ENCODE peak calls at places on chromosomes 11 and 22, in six cellular contexts. U is left lung, R is neuronal stem cell, V is lower lobe of right lung, O is body of pancreas, H is heart right ventricle. I is an unnamed sample.

GRCh38 chr11:79439893-79440450 is 858 bp downstream of the TENM4 start:
- DNase-seq in U (peak; percentile 80), H (no peak), R (peak; percentile 55), O (no peak), V (peak; percentile 44), I (peak; percentile 45)

GRCh38 chr22:19448076-19448607 is 631 bp upstream of the C22orf39 start:
- DNase-seq in O (peak; percentile 58), R (no peak), V (no peak), H (no peak), U (no peak), I (no peak)

GRCh38 chr11:105897161-105897560 is 124.9 kb downstream of the MSANTD4 start:
- DNase-seq in H (no peak), O (no peak), U (no peak), R (no peak), V (no peak), I (no peak)

GRCh38 chr11:118660646-118661424 is 18.6 kb downstream of the TREH start:
- DNase-seq in U (no peak), R (no peak), V (no peak), O (no peak), H (no peak), I (no peak)

GRCh38 chr11:103596323-103596722 is 440.1 kb upstream of the DDI1 start:
- DNase-seq in H (no peak), U (no peak), O (no peak), R (no peak), V (no peak), I (no peak)

GRCh38 chr11:8906629-8907028 is 4.4 kb upstream of the AKIP1 start:
- DNase-seq in O (no peak), V (no peak), U (no peak), R (no peak), H (no peak), I (no peak)

GRCh38 chr11:115502636-115503082 is 1.6 kb downstream of the CADM1 start:
- DNase-seq in H (no peak), V (peak; percentile 45), O (no peak), U (no peak), R (no peak), I (peak; percentile 14)

GRCh38 chr11:104784684-104785460 is 113.4 kb downstream of the CASP12 start:
- DNase-seq in R (no peak), H (no peak), V (no peak), U (no peak), O (no peak), I (no peak)

GRCh38 chr11:70128435-70128906 is 50.4 kb downstream of the ANO1 start:
- DNase-seq in R (no peak), H (no peak), U (peak; percentile 71), O (no peak), V (no peak), I (no peak)

GRCh38 chr11:113577356-113578163 is 102.4 kb upstream of the DRD2 start:
- DNase-seq in O (no peak), H (no peak), R (no peak), U (no peak), V (no peak), I (no peak)

GRCh38 chr11:126137146-126137545 is 74.3 kb downstream of the RPUSD4 start:
- DNase-seq in R (no peak), V (no peak), U (no peak), H (no peak), O (no peak), I (no peak)

DNA sequence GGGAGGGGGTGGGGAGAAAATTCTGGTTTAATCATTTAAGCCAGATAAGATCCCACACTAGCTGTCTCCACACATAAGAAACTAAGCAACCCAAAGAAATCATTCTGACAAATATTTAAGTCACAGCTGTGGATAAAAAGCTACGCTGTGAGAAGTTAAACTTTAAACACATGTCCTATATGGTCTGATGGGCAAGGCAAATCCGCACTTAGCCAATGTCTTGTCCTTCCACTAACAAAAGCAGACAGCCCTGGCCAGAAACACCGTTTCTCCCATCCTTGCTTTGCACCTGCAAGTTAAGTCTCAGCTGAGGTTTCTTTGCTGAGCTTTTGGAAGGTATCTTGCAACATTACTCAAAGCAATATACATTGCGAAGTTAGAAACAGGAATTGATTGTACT is 68.0 kb downstream of the ETS1 start:
- DNase-seq in O (no peak), R (no peak), H (no peak), V (no peak), U (no peak), I (no peak)
- H3K27ac ChIP-seq in O (no peak overlapping the region), R (no peak overlapping the region), H (peak overlapping the region; percentile 22), V (peak overlapping the region; percentile 95), U (peak overlapping the region; percentile 95), I (peak overlapping the region; percentile 95)

GRCh38 chr11:75816561-75817239 is 1.7 kb downstream of the UVRAG start:
- DNase-seq in O (no peak), V (no peak), R (no peak), U (no peak), H (no peak), I (no peak)
- H3K27ac ChIP-seq in O (no peak overlapping the region), V (peak overlapping the region; percentile 5), R (no peak overlapping the region), U (no peak overlapping the region), H (no peak overlapping the region), I (no peak overlapping the region)

DNA sequence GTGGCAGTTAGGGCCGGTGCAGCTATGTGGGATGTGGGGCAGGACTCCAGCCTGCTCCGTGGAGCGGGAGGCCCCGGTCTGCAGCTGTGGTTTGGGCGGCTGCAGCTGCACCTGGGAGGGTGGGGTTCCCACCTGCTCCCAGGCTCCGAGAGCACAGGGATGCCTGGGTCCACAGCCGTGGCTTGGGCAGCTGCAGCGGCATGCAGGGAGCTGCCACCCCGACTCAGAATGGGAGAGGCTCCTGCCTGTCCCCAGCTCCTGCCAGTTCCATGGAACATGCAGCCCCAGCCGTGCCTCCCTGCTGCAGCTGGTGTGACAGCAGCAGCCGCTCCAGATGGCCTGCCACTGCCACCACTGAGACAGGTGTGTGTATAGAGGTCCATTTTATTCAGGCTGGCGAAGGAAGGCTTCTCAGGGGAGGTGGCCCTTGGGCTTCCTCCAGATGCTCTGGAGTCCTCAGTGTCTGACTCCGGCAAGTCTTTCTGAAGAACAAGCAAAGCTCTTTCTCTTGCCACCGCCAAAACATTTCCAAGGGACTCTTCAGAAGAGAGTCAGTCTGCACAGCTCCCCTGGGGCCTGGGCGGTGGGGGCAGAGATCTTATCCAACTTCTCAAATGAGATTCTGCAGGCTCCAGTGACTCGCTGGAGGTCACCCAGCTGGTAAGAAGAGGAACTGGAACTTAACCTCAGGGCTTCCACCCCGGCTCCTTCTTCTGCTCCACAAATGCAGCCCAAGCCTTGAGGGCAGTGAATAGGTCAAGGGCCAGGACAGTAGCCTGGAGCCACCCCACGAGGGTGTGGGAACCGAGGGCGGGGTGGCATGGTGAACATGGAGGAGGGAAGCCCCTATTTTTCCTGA is 21.6 kb upstream of the UPK3A start:
- DNase-seq in V (peak; percentile 61), U (peak; percentile 48), H (peak; percentile 45), R (no peak), O (peak; percentile 59), I (no peak)
- H3K27ac ChIP-seq in V (peak overlapping the region; percentile 32), U (no peak overlapping the region), H (no peak overlapping the region), R (no peak overlapping the region), O (no peak overlapping the region), I (peak overlapping the region; percentile 16)

DNA sequence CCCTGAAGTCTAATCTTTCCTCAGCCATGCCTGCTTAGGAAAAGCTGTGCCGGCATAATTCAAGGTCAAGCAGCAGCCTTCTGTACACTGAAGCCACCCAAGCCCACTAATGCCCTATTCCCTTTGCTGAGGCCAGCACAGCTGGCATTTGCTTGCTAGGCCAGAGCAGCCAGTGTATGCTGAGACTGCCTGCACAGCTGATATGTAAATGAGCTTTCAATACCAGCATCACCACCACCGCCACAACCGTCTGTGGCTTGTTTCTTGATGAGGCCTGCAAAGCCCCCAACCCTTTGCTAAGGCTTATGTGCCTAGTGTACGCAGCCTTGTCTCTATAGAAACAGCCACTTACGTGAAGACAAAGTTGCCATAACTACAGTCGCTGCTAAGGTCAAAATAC is 56.3 kb upstream of the TNRC6B start:
- DNase-seq in H (no peak), O (peak; percentile 18), U (no peak), V (no peak), R (no peak), I (no peak)
- H3K27ac ChIP-seq in H (no peak overlapping the region), O (no peak overlapping the region), U (no peak overlapping the region), V (no peak overlapping the region), R (peak overlapping the region; percentile 21), I (no peak overlapping the region)

GRCh38 chr11:47234669-47235075 is 13.9 kb downstream of the ACP2 start:
- DNase-seq in V (peak; percentile 59), U (no peak), O (peak; percentile 90), H (no peak), R (no peak), I (no peak)

GRCh38 chr11:47236482-47236881 is 12.1 kb downstream of the ACP2 start:
- DNase-seq in O (no peak), U (no peak), R (no peak), H (no peak), V (no peak), I (no peak)

GRCh38 chr11:47233051-47233450 is 15.6 kb downstream of the ACP2 start:
- DNase-seq in R (no peak), U (no peak), V (no peak), O (no peak), H (no peak), I (no peak)

GRCh38 chr11:47235163-47235562 is 13.5 kb downstream of the ACP2 start:
- DNase-seq in R (no peak), V (no peak), U (no peak), O (no peak), H (no peak), I (no peak)

DNA sequence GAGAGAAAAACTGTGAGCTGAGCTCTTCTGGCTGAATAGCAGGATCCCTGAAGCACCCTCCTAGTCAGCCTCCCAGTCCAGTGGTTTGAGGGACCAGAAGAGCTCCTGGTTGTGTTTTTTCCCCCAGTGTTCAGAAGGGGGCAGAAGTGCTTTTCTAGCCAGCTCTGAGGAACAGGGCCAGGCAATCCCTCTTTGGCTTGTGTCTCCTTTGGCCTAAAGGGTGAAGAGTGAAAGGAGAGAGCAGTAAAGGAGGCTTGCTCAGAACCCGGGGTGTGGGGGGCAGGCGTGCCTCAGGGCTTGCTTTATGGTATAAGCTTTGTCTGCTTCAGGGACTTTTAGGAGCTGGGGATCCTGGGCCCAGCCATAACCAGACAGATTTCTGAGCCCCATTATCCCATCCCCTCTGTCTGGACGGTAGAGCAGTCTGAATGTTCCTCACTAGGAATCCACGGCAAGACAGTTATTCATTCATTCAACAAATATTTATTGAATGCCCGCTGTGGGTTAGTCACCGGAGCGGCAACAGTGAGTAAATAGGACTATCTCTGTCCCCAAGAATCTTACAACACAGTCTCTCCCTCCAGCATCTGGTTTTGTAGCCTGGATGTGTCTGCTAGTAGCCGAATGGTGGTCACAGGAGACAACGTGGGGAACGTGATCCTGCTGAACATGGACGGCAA is 14.5 kb downstream of the ACP2 start:
- DNase-seq in O (peak; percentile 58), U (no peak), H (peak; percentile 25), R (no peak), V (no peak), I (peak; percentile 33)
- H3K27ac ChIP-seq in O (peak overlapping the region; percentile 58), U (no peak overlapping the region), H (no peak overlapping the region), R (no peak overlapping the region), V (peak overlapping the region; percentile 13), I (no peak overlapping the region)

GRCh38 chr22:25749420-25750169 is 7.6 kb downstream of the MYO18B start:
- DNase-seq in R (no peak), O (no peak), U (no peak), H (no peak), V (no peak), I (no peak)
- H3K27ac ChIP-seq in R (no peak overlapping the region), O (no peak overlapping the region), U (no peak overlapping the region), H (no peak overlapping the region), V (no peak overlapping the region), I (no peak overlapping the region)

GRCh38 chr22:30882181-30882771 is 86.3 kb downstream of the MORC2 start:
- DNase-seq in R (no peak), H (no peak), U (no peak), O (peak; percentile 17), V (peak; percentile 13), I (no peak)
- H3K27ac ChIP-seq in R (no peak overlapping the region), H (no peak overlapping the region), U (no peak overlapping the region), O (no peak overlapping the region), V (no peak overlapping the region), I (no peak overlapping the region)